ENCODE peak calls at places on chromosomes 13 and 19, in four cellular contexts. One of them, this sample, is unnamed.

GRCh38 chr19:39299832-39300231 is 3.6 kb downstream of the IFNL1 start:
- DNase-seq in A549: no peak
- DNase-seq in HepG2: no peak
- DNase-seq in K562: no peak
- DNase-seq in this sample: no peak

GRCh38 chr13:90787007-90787406 is 560.5 kb upstream of the MIR17HG start:
- DNase-seq in A549: no peak
- DNase-seq in HepG2: no peak
- DNase-seq in K562: no peak
- DNase-seq in this sample: no peak

GRCh38 chr13:46369506-46370268 is 17.4 kb downstream of the RUBCNL start:
- DNase-seq in A549: no peak
- DNase-seq in HepG2: no peak
- DNase-seq in K562: no peak
- DNase-seq in this sample: no peak

GRCh38 chr13:100392709-100393630 is 195.6 kb downstream of the GGACT start:
- DNase-seq in A549: peak
- DNase-seq in HepG2: peak
- DNase-seq in K562: peak
- DNase-seq in this sample: no peak

GRCh38 chr19:12841094-12841493 is 2.8 kb downstream of the MAST1 start:
- DNase-seq in A549: no peak
- DNase-seq in HepG2: no peak
- DNase-seq in K562: peak
- DNase-seq in this sample: peak

GRCh38 chr19:45428385-45429231 is 4.9 kb upstream of the ERCC1 start:
- DNase-seq in A549: peak
- DNase-seq in HepG2: no peak
- DNase-seq in K562: peak
- DNase-seq in this sample: peak

GRCh38 chr13:44237276-44237767 is 136.3 kb upstream of the SERP2 start:
- DNase-seq in A549: no peak
- DNase-seq in HepG2: no peak
- DNase-seq in K562: no peak
- DNase-seq in this sample: no peak

GRCh38 chr13:32722340-32722739 is 136.1 kb downstream of the PDS5B start:
- DNase-seq in A549: no peak
- DNase-seq in HepG2: no peak
- DNase-seq in K562: no peak
- DNase-seq in this sample: no peak

GRCh38 chr19:12896460-12896859 is 5.5 kb downstream of the GCDH start:
- DNase-seq in A549: no peak
- DNase-seq in HepG2: no peak
- DNase-seq in K562: no peak
- DNase-seq in this sample: no peak

DNA sequence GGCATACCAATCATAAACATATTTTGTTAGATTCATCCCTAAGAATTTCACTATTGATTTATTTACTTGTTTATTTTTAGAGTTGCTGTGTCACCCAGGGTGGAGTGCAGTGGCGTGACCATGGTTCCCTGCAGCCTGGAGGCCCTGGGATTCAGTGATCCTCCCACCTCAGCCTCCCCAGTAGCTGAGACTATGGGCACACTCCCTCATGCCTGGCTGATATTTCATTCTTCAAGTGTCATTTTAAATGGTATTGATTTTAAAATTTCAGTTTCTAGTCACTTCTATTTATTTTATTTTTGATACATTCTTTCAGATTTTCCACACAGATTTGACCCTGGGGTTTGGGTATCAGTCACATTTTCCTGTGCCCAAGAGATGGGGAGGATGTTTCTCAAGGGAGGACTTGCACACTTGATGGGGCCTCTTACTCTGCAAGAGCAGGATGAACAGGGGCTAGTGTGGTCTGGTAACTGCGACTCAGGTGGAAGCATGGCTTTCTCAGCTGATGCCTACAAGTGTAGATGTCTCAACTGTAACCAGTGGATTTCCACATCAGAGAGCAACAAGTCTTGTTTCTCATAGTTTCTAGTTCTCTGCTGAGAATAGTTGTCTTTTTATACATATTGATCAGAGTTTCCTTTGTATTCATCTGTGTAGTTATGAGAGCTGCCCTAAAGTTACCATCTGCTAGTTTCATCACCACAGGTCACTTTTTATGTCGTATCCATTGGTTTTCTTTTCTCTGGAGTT is 40.2 kb downstream of the CCNE1 start:
- DNase-seq in A549: no peak
- DNase-seq in HepG2: no peak
- DNase-seq in K562: no peak
- DNase-seq in this sample: no peak
- TF ChIP-seq NR3C1 in A549: no peak
- TF ChIP-seq NR3C1 in HepG2: no peak
- TF ChIP-seq NR3C1 in K562: no peak
- TF ChIP-seq NR3C1 in this sample: no peak

GRCh38 chr13:104006625-104007061 is 940.4 kb upstream of the SLC10A2 start:
- DNase-seq in A549: no peak
- DNase-seq in HepG2: no peak
- DNase-seq in K562: no peak
- DNase-seq in this sample: no peak
- TF ChIP-seq NR3C1 in A549: no peak
- TF ChIP-seq NR3C1 in HepG2: no peak
- TF ChIP-seq NR3C1 in K562: no peak
- TF ChIP-seq NR3C1 in this sample: no peak

GRCh38 chr19:18159810-18160209 is 6.8 kb downstream of the PIK3R2 start:
- DNase-seq in A549: no peak
- DNase-seq in HepG2: no peak
- DNase-seq in K562: no peak
- DNase-seq in this sample: no peak

GRCh38 chr19:18160441-18160791 is 7.5 kb downstream of the PIK3R2 start:
- DNase-seq in A549: no peak
- DNase-seq in HepG2: no peak
- DNase-seq in K562: no peak
- DNase-seq in this sample: no peak

GRCh38 chr19:18161691-18162039 is 8.7 kb downstream of the PIK3R2 start:
- DNase-seq in A549: no peak
- DNase-seq in HepG2: no peak
- DNase-seq in K562: no peak
- DNase-seq in this sample: no peak

GRCh38 chr19:18158471-18158870 is 5.5 kb downstream of the PIK3R2 start:
- DNase-seq in A549: no peak
- DNase-seq in HepG2: no peak
- DNase-seq in K562: no peak
- DNase-seq in this sample: no peak

GRCh38 chr19:18160792-18161690 is 8.1 kb downstream of the PIK3R2 start:
- DNase-seq in A549: peak
- DNase-seq in HepG2: peak
- DNase-seq in K562: peak
- DNase-seq in this sample: peak
- TF ChIP-seq NR3C1 in A549: no peak
- TF ChIP-seq NR3C1 in HepG2: no peak
- TF ChIP-seq NR3C1 in K562: no peak
- TF ChIP-seq NR3C1 in this sample: no peak

DNA sequence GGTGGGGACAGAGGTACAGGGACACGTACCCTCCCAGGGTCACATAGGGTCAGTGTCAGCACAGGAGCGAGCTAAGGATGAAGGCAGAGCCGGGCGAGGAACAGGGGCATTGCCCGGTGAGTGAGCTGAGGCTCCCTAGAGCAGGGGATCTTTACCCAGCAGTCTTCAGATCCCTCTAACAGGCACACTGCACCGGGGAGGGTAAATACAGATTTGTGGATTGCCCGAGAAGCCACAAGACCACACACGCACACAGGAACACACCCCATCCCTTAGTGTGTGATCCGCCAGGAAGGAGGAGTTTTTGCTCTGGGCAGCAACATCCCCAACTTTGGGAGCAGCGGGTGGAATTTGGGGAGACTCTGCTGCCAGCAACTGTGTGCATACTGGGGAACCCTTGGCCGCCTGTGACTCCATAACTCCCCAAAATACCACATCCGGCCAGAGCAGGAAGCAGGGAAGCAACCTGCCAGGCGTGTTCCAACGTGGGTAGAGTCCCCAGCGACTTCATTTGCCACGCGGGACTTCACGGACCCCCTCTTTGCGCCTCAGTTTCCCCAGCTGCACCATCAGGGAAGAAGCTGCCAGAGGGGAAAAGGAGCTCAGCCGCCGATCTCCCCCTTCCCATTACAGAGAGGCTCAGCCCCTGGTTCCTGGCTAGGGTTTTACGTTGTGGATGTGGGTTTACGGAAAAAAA is 5.9 kb upstream of the TLE2 start:
- DNase-seq in A549: no peak
- DNase-seq in HepG2: no peak
- DNase-seq in K562: peak
- DNase-seq in this sample: no peak
- TF ChIP-seq NR3C1 in A549: no peak
- TF ChIP-seq NR3C1 in HepG2: no peak
- TF ChIP-seq NR3C1 in K562: no peak
- TF ChIP-seq NR3C1 in this sample: no peak

DNA sequence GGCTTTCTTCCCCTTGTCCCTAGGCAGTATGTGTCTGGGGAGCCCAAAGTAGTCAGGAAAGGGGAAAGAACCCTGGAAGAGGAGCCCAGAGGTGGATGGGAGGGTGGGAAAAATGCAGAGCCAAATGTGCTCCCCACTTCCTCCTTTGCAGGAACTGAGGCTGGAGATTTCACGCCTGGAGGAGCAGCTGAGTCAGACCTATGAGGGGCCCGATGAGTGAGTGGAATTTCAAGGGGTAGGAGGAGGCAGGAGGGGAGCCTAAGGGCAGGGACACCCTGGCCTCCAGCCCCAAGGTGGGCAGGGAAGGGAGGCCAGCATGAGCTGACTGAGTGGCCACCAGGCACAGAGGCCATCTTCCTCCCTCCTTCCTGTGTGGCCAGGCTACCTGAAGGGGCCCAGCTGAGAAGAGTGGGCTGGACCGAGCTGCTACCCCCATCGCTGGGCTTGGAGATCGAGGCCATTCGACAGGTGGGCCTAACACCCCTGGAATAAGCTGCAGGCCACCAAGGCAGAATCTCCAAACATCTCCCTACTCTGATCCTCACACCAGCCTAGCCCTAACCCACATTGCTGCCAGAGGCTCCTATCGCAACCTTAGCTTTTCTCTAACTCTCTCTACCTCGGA is 14.3 kb downstream of the PTH2 start:
- DNase-seq in A549: no peak
- DNase-seq in HepG2: no peak
- DNase-seq in K562: peak
- DNase-seq in this sample: no peak
- TF ChIP-seq NR3C1 in A549: no peak
- TF ChIP-seq NR3C1 in HepG2: no peak
- TF ChIP-seq NR3C1 in K562: no peak
- TF ChIP-seq NR3C1 in this sample: no peak

DNA sequence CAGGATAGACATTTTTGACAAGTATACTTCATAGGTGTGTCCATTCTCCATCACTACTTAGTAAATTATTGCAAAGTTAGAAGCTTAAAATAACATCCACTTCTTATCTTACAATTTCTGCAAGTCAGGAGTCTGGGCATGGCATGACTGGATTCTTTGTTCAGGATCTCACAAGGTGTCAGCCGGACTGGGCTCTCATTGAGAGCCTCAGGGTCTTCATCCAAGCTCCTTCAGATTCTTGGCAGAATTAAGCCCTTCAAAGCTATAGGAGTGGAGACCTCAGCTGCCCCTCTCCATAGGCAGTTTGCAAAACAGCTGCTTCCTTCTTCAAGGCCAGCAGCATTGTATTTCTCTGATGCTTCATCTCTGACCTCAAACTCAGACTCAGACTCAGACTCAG is 9.1 kb upstream of the SIN3B start:
- DNase-seq in A549: no peak
- DNase-seq in HepG2: no peak
- DNase-seq in K562: no peak
- DNase-seq in this sample: no peak
- TF ChIP-seq NR3C1 in A549: no peak
- TF ChIP-seq NR3C1 in HepG2: no peak
- TF ChIP-seq NR3C1 in K562: no peak
- TF ChIP-seq NR3C1 in this sample: no peak

GRCh38 chr19:5999693-6000092 is 21.8 kb upstream of the RANBP3 start:
- DNase-seq in A549: no peak
- DNase-seq in HepG2: no peak
- DNase-seq in K562: no peak
- DNase-seq in this sample: no peak

GRCh38 chr19:5996598-5997320 is 18.8 kb upstream of the RANBP3 start:
- DNase-seq in A549: no peak
- DNase-seq in HepG2: no peak
- DNase-seq in K562: no peak
- DNase-seq in this sample: no peak

GRCh38 chr19:5995606-5996005 is 17.7 kb upstream of the RANBP3 start:
- DNase-seq in A549: no peak
- DNase-seq in HepG2: no peak
- DNase-seq in K562: no peak
- DNase-seq in this sample: no peak

GRCh38 chr19:5996102-5996501 is 18.2 kb upstream of the RANBP3 start:
- DNase-seq in A549: no peak
- DNase-seq in HepG2: no peak
- DNase-seq in K562: peak
- DNase-seq in this sample: no peak

DNA sequence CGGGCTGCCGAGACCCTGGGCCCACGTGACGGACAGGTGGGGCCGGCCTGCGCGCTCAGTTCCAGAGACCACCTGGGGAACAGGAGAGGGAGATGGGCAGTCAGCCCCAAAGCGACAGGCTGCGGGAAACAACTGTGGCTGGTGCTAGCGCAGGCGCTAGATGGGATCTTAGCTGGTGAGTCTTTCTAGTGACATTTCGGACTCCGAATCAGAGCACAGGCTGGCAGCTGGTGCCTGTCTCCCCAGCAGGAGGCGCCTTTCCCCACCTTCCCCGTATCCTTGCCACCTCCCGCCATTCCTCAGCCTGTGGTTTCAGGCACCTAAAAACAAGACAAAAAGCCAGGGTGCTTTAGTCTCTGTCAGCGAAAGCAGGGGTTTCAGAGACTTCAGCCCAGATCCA is 19.4 kb upstream of the RANBP3 start:
- DNase-seq in A549: no peak
- DNase-seq in HepG2: no peak
- DNase-seq in K562: no peak
- DNase-seq in this sample: peak
- TF ChIP-seq NR3C1 in A549: no peak
- TF ChIP-seq NR3C1 in HepG2: no peak
- TF ChIP-seq NR3C1 in K562: no peak
- TF ChIP-seq NR3C1 in this sample: no peak

GRCh38 chr19:10113964-10114650 is 2.6 kb downstream of the P2RY11 start:
- DNase-seq in A549: no peak
- DNase-seq in HepG2: no peak
- DNase-seq in K562: peak
- DNase-seq in this sample: no peak
- TF ChIP-seq NR3C1 in A549: no peak
- TF ChIP-seq NR3C1 in HepG2: no peak
- TF ChIP-seq NR3C1 in K562: no peak
- TF ChIP-seq NR3C1 in this sample: no peak

GRCh38 chr13:80586356-80586755 is 245.4 kb upstream of the SPRY2 start:
- DNase-seq in A549: no peak
- DNase-seq in HepG2: no peak
- DNase-seq in K562: no peak
- DNase-seq in this sample: no peak
- TF ChIP-seq NR3C1 in A549: no peak
- TF ChIP-seq NR3C1 in HepG2: no peak
- TF ChIP-seq NR3C1 in K562: no peak
- TF ChIP-seq NR3C1 in this sample: no peak

This sample was measured in WTC11.